ENCODE peak calls at places on chromosomes 13 and 19, in seven cellular contexts. E, V, B, N, D, O and X are unnamed samples.
A peak's percentile ranks its signal among the peaks of the same experiment; 100 is the strongest.

GRCh38 chr13:75870397-75870801 is 234.3 kb downstream of the LMO7 start:
- DNase-seq in B (peak; percentile 20), D (peak; percentile 21), O (peak; percentile 32), N (no peak), V (no peak), E (peak; percentile 20), X (no peak)

GRCh38 chr13:76641056-76641455 is 245.1 kb downstream of the KCTD12 start:
- DNase-seq in B (no peak), D (no peak), N (no peak), E (no peak), O (no peak), V (no peak), X (no peak)

GRCh38 chr19:22144394-22144793 is 52.4 kb downstream of the ZNF676 start:
- DNase-seq in E (peak; percentile 10), V (no peak), N (peak; percentile 33), B (peak; percentile 9), O (peak; percentile 18), D (no peak), X (no peak)

GRCh38 chr13:30051531-30052060 is 201.2 kb upstream of the UBL3 start:
- DNase-seq in O (no peak), D (no peak), B (no peak), N (peak; percentile 53), E (no peak), V (no peak), X (no peak)

GRCh38 chr19:43997631-43998290 is 5.0 kb upstream of the ZNF230 start:
- DNase-seq in E (peak; percentile 24), V (no peak), D (no peak), N (no peak), B (no peak), O (no peak), X (no peak)

GRCh38 chr13:113973218-113974164 is at the start of gene C13orf46:
- DNase-seq in D (no peak), O (no peak), V (no peak), B (no peak), N (no peak), E (no peak), X (no peak)

GRCh38 chr13:45584816-45585215 is 30.7 kb downstream of the ERICH6B start:
- DNase-seq in N (peak; percentile 56), V (peak; percentile 43), D (no peak), B (no peak), E (no peak), O (peak; percentile 6), X (no peak)

GRCh38 chr13:95067303-95067702 is 233.9 kb downstream of the ABCC4 start:
- DNase-seq in V (no peak), E (peak; percentile 46), O (peak; percentile 31), B (no peak), N (no peak), D (no peak), X (no peak)

GRCh38 chr13:75123428-75123827 is 358.5 kb downstream of the TBC1D4 start:
- DNase-seq in V (no peak), O (no peak), B (no peak), E (no peak), N (no peak), D (no peak), X (no peak)

GRCh38 chr13:27012482-27013197 is 159.0 kb downstream of the USP12 start:
- DNase-seq in V (peak; percentile 3), N (no peak), D (peak; percentile 18), B (no peak), E (peak; percentile 89), O (peak; percentile 92), X (no peak)

GRCh38 chr13:51763486-51763885 is 40.5 kb downstream of the DHRS12 start:
- DNase-seq in B (no peak), D (no peak), E (no peak), V (no peak), O (no peak), N (no peak), X (no peak)

GRCh38 chr13:33992891-33993336 is 175.0 kb downstream of the RFC3 start:
- DNase-seq in D (no peak), E (no peak), N (no peak), O (no peak), V (no peak), B (no peak), X (no peak)

GRCh38 chr13:113552786-113553540 is 31.6 kb upstream of the TFDP1 start:
- DNase-seq in V (peak; percentile 21), D (no peak), B (no peak), E (no peak), N (no peak), O (no peak), X (no peak)

GRCh38 chr13:71513414-71514063 is 353.5 kb downstream of the DACH1 start:
- DNase-seq in E (no peak), B (no peak), V (no peak), D (no peak), N (no peak), O (no peak), X (no peak)

GRCh38 chr13:24043590-24044350 is 116.8 kb upstream of the SPATA13 start:
- DNase-seq in B (no peak), V (no peak), D (no peak), O (peak; percentile 25), N (no peak), E (no peak), X (no peak)

GRCh38 chr13:101624981-101625380 is 172.5 kb downstream of the ITGBL1 start:
- DNase-seq in N (no peak), B (no peak), O (no peak), V (no peak), D (peak; percentile 9), E (no peak), X (no peak)

GRCh38 chr19:34555447-34555846 is 73.9 kb downstream of the WTIP start:
- DNase-seq in D (no peak), N (peak; percentile 33), V (peak; percentile 61), B (no peak), E (no peak), O (no peak), X (no peak)

GRCh38 chr13:50608357-50608756 is 235.1 kb downstream of the DLEU7 start:
- DNase-seq in E (no peak), V (no peak), O (no peak), B (no peak), N (no peak), D (no peak), X (no peak)

GRCh38 chr19:41957838-41958366 is 1.2 kb downstream of the RABAC1 start:
- DNase-seq in N (peak; percentile 95), B (peak; percentile 71), D (peak; percentile 79), O (peak; percentile 89), E (peak; percentile 83), V (peak; percentile 89), X (peak; percentile 64)

GRCh38 chr13:21006141-21007005 is 55.0 kb downstream of the LATS2 start:
- DNase-seq in B (no peak), D (no peak), O (no peak), N (no peak), E (no peak), V (no peak), X (no peak)

GRCh38 chr19:16316506-16316882 is 8.1 kb upstream of the KLF2 start:
- DNase-seq in B (no peak), O (no peak), E (no peak), D (no peak), V (no peak), N (no peak), X (no peak)

GRCh38 chr13:61600360-61601033 is 184.8 kb upstream of the PCDH20 start:
- DNase-seq in N (no peak), E (no peak), O (no peak), B (no peak), D (no peak), V (no peak), X (no peak)

GRCh38 chr13:38308736-38309135 is 40.9 kb upstream of the UFM1 start:
- DNase-seq in D (peak; percentile 79), E (peak; percentile 63), V (no peak), O (peak; percentile 2), B (no peak), N (no peak), X (no peak)

GRCh38 chr19:29241324-29241723 is 28.4 kb upstream of the UQCRFS1 start:
- DNase-seq in N (no peak), O (no peak), V (no peak), D (no peak), B (no peak), E (no peak), X (no peak)
- H3K18ac ChIP-seq in N (no peak overlapping the region), O (no peak overlapping the region), V (no peak overlapping the region), D (no peak overlapping the region), B (no peak overlapping the region), E (no peak overlapping the region), X (no peak overlapping the region)

GRCh38 chr19:37511186-37511585 is 4.4 kb downstream of the ZNF793 start:
- DNase-seq in O (no peak), B (no peak), E (no peak), V (no peak), N (no peak), D (peak; percentile 58), X (no peak)

GRCh38 chr19:37506387-37507166 is at the start of gene ZNF793:
- DNase-seq in E (peak; percentile 54), O (peak; percentile 82), N (peak; percentile 96), D (peak; percentile 79), V (peak; percentile 87), B (peak; percentile 74), X (peak; percentile 95)

GRCh38 chr19:37511821-37512220 is 5.1 kb downstream of the ZNF793 start:
- DNase-seq in E (no peak), O (no peak), D (peak; percentile 82), V (no peak), B (no peak), N (no peak), X (no peak)

GRCh38 chr19:37505958-37506386 is 767 bp upstream of the ZNF793 start:
- DNase-seq in B (no peak), E (no peak), V (no peak), O (no peak), D (no peak), N (no peak), X (no peak)

DNA sequence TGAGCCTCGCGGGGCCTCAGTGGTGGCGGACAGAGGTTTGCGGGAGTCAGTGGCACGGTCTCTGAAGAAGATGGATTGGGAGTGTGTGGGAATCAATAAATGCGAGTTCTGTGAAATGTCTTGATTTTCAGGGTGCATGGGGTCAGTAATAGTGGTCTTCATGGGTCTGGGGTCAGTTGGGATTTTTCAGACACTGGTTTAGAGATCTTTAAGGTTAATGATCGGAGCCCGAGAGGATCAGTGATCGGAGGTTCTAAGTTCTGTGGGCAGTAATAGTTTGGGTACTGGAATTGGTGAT is 377 bp downstream of the ZNF793 start:
- DNase-seq in D (no peak), O (no peak), B (no peak), E (no peak), N (no peak), V (no peak), X (no peak)
- H3K4me2 ChIP-seq in D (peak overlapping the region; percentile 65), O (peak overlapping the region; percentile 59), B (peak overlapping the region; percentile 64), E (peak overlapping the region; percentile 89), N (peak overlapping the region; percentile 63), V (peak overlapping the region; percentile 85), X (peak overlapping the region; percentile 80)

DNA sequence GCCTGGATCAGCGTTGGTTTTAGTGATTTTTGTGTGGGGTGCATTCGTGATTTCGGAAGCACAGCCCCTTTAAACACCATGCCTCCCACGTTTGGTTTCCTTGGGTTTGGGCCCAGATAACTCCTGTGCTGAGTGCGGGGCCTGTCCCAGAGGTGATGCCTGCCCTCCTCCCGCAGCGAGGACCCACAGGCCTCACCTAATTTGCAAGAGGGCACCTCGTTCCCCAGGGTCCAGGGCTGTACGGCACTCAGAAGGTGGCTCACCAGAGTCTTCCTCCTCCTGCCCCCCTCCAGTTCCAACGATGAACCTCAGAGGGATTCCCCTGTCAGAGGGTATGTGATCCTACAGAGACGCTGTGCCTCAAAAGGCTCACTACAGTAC is 54.3 kb upstream of the SOX1 start:
- DNase-seq in E (no peak), B (no peak), N (no peak), O (no peak), V (no peak), D (no peak), X (no peak)
- H3K18ac ChIP-seq in E (no peak overlapping the region), B (peak overlapping the region; percentile 68), N (no peak overlapping the region), O (no peak overlapping the region), V (no peak overlapping the region), D (no peak overlapping the region), X (no peak overlapping the region)

GRCh38 chr13:28408235-28408848 is 86.6 kb downstream of the FLT1 start:
- DNase-seq in D (peak; percentile 38), E (no peak), V (no peak), N (peak; percentile 68), B (no peak), O (peak; percentile 28), X (no peak)
- H3K4me2 ChIP-seq in D (peak overlapping the region; percentile 13), E (no peak overlapping the region), V (no peak overlapping the region), N (no peak overlapping the region), B (no peak overlapping the region), O (no peak overlapping the region), X (no peak overlapping the region)